ENCODE peak calls at places on chromosomes 3 and 15, in five cellular contexts. Y, G, P, C and L are unnamed samples.
A peak's percentile ranks its signal among the peaks of the same experiment; 100 is the strongest.

GRCh38 chr3:133167340-133168024 is 129.3 kb downstream of the TMEM108 start:
- DNase-seq in G (no peak), P (no peak), Y (no peak), C (no peak), L (no peak)

GRCh38 chr3:150220791-150221190 is 187.3 kb upstream of the TSC22D2 start:
- DNase-seq in C (no peak), G (no peak), P (peak; percentile 35), Y (no peak), L (peak; percentile 59)

GRCh38 chr15:40333922-40334492 is 6.7 kb downstream of the CCDC9B start:
- DNase-seq in P (no peak), G (no peak), C (peak; percentile 63), Y (no peak), L (no peak)

GRCh38 chr3:161171113-161171512 is 50.0 kb upstream of the NMD3 start:
- DNase-seq in Y (no peak), P (peak; percentile 92), C (no peak), G (peak; percentile 71), L (no peak)

GRCh38 chr3:65303431-65303830 is 615.6 kb upstream of the ADAMTS9 start:
- DNase-seq in C (no peak), Y (no peak), P (peak; percentile 1), G (no peak), L (no peak)

GRCh38 chr15:39539973-39540558 is 40.8 kb upstream of the THBS1 start:
- DNase-seq in Y (no peak), P (no peak), C (no peak), G (no peak), L (no peak)

GRCh38 chr3:30437172-30437571 is 169.2 kb upstream of the TGFBR2 start:
- DNase-seq in P (peak; percentile 78), Y (no peak), G (no peak), C (no peak), L (peak; percentile 2)

GRCh38 chr3:76212679-76213078 is 427.3 kb upstream of the ZNF717 start:
- DNase-seq in C (no peak), G (no peak), Y (no peak), P (no peak), L (no peak)

GRCh38 chr15:75732809-75733451 is 20.3 kb upstream of the CSPG4 start:
- DNase-seq in G (peak; percentile 71), C (peak; percentile 79), P (peak; percentile 73), Y (no peak), L (peak; percentile 84)

GRCh38 chr15:31339558-31339895 is 12.9 kb downstream of the KLF13 start:
- DNase-seq in Y (no peak), P (no peak), C (no peak), G (no peak), L (no peak)

GRCh38 chr3:179954226-179954870 is 82.4 kb downstream of the PEX5L start:
- DNase-seq in Y (no peak), C (no peak), G (no peak), P (no peak), L (no peak)

GRCh38 chr3:88000853-88001252 is 58.0 kb downstream of the CGGBP1 start:
- DNase-seq in G (no peak), C (no peak), P (no peak), Y (no peak), L (peak; percentile 66)

GRCh38 chr3:6097021-6097420 is 763.9 kb upstream of the GRM7 start:
- DNase-seq in P (no peak), Y (no peak), C (no peak), G (no peak), L (no peak)

GRCh38 chr3:23644741-23645140 is 161.0 kb upstream of the UBE2E1 start:
- DNase-seq in P (no peak), G (no peak), Y (no peak), C (no peak), L (no peak)

GRCh38 chr15:34038404-34039179 is 412 bp downstream of the AVEN start:
- DNase-seq in C (peak; percentile 76), G (peak; percentile 79), Y (no peak), P (peak; percentile 89), L (peak; percentile 86)

GRCh38 chr3:126287536-126288181 is 69.5 kb downstream of the KLF15 start:
- DNase-seq in Y (no peak), G (no peak), C (no peak), P (peak; percentile 84), L (peak; percentile 89)

GRCh38 chr3:135987647-135988046 is 22.1 kb downstream of the PPP2R3A start:
- DNase-seq in C (no peak), G (no peak), P (peak; percentile 20), Y (no peak), L (no peak)

GRCh38 chr3:179973024-179973423 is 63.7 kb downstream of the PEX5L start:
- DNase-seq in G (no peak), Y (no peak), C (no peak), P (no peak), L (no peak)

GRCh38 chr3:42732829-42733459 is 30.3 kb upstream of the HHATL start:
- DNase-seq in Y (no peak), C (no peak), P (no peak), G (peak; percentile 7), L (no peak)

GRCh38 chr3:132117642-132118041 is 82.8 kb upstream of the CPNE4 start:
- DNase-seq in G (no peak), Y (no peak), C (no peak), P (no peak), L (no peak)

GRCh38 chr15:67900621-67901147 is 60.8 kb upstream of the RNU6-1 start:
- DNase-seq in Y (no peak), P (no peak), G (no peak), C (peak; percentile 37), L (no peak)

GRCh38 chr3:170961616-170962400 is 53.4 kb upstream of the EIF5A2 start:
- DNase-seq in P (peak; percentile 68), Y (no peak), C (peak; percentile 52), G (peak; percentile 74), L (peak; percentile 46)

GRCh38 chr3:138418556-138419206 is 15.7 kb upstream of the ESYT3 start:
- DNase-seq in P (no peak), G (no peak), Y (no peak), C (no peak), L (no peak)

GRCh38 chr3:131568460-131568859 is 65.7 kb upstream of the MRPL3 start:
- DNase-seq in Y (no peak), C (no peak), P (no peak), G (peak; percentile 6), L (peak; percentile 42)

GRCh38 chr3:14988988-14989394 is 41.6 kb downstream of the NR2C2 start:
- DNase-seq in Y (peak; percentile 87), C (peak; percentile 44), G (peak; percentile 13), P (no peak), L (peak; percentile 30)

GRCh38 chr3:10299679-10300078 is 6.9 kb upstream of the GHRL start:
- DNase-seq in P (no peak), G (no peak), Y (no peak), C (no peak), L (no peak)

GRCh38 chr3:132911741-132912415 is 126.3 kb upstream of the TMEM108 start:
- DNase-seq in P (peak; percentile 24), G (no peak), C (peak; percentile 20), Y (no peak), L (no peak)

GRCh38 chr3:49998326-49998725 is 58.4 kb downstream of the RBM6 start:
- DNase-seq in G (peak; percentile 83), Y (no peak), P (peak; percentile 54), C (peak; percentile 3), L (no peak)

GRCh38 chr3:180072786-180073185 is 36.0 kb upstream of the PEX5L start:
- DNase-seq in C (no peak), P (no peak), Y (no peak), G (no peak), L (no peak)

GRCh38 chr15:42035362-42035761 is 14.5 kb upstream of the PLA2G4E start:
- DNase-seq in C (no peak), Y (peak; percentile 52), G (peak; percentile 27), P (peak; percentile 30), L (no peak)

GRCh38 chr15:92346063-92346462 is 47.6 kb upstream of the ST8SIA2 start:
- DNase-seq in C (no peak), P (no peak), G (no peak), Y (no peak), L (peak; percentile 77)

GRCh38 chr15:92339361-92339760 is 54.3 kb upstream of the ST8SIA2 start:
- DNase-seq in P (no peak), G (no peak), C (no peak), Y (no peak), L (no peak)

GRCh38 chr15:92343869-92344643 is 49.6 kb upstream of the ST8SIA2 start:
- DNase-seq in P (no peak), Y (no peak), G (no peak), C (no peak), L (peak; percentile 84)
- H3K9ac ChIP-seq in P (no peak overlapping the region), Y (no peak overlapping the region), G (no peak overlapping the region), C (no peak overlapping the region), L (no peak overlapping the region)

GRCh38 chr3:97579365-97579764 is 185.2 kb upstream of the ARL6 start:
- DNase-seq in P (no peak), G (peak; percentile 66), Y (peak; percentile 3), C (no peak), L (no peak)

GRCh38 chr3:97575742-97576141 is 188.8 kb upstream of the ARL6 start:
- DNase-seq in P (no peak), Y (no peak), G (no peak), C (no peak), L (no peak)

GRCh38 chr3:97576221-97576620 is 188.3 kb upstream of the ARL6 start:
- DNase-seq in C (no peak), Y (no peak), P (no peak), G (no peak), L (no peak)
- H3K4me2 ChIP-seq in C (no peak overlapping the region), Y (no peak overlapping the region), P (no peak overlapping the region), G (no peak overlapping the region), L (no peak overlapping the region)

GRCh38 chr3:190595212-190595795 is 81.4 kb downstream of the IL1RAP start:
- DNase-seq in Y (no peak), C (no peak), P (no peak), G (no peak), L (no peak)

GRCh38 chr3:190591080-190591479 is 77.2 kb downstream of the IL1RAP start:
- DNase-seq in C (no peak), G (peak; percentile 24), P (no peak), Y (no peak), L (no peak)

GRCh38 chr3:190595807-190596206 is 81.9 kb downstream of the IL1RAP start:
- DNase-seq in P (no peak), G (no peak), Y (no peak), C (no peak), L (no peak)

GRCh38 chr3:190594171-190594570 is 80.3 kb downstream of the IL1RAP start:
- DNase-seq in G (no peak), Y (no peak), C (no peak), P (no peak), L (no peak)

DNA sequence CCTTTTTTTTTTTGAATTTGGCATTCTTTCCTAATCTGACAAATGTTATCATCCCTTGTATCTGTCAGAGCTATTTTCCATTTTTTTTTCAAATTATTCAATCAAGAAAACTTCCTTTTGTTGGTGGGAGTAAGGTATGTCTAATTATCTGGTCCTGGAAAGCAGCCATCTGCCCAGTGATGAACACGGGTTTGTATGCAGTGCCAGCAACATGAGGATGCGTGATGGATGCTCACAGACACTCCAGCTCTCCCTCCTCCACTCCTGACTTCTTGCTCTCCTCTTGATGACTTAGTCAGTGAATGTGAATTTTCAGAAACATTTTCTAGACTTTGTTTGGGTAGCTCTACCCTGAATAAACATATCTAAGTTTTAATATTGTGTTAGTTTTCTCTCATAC is 79.2 kb downstream of the IL1RAP start:
- DNase-seq in C (no peak), G (no peak), P (no peak), Y (no peak), L (no peak)
- H3K9ac ChIP-seq in C (no peak overlapping the region), G (no peak overlapping the region), P (no peak overlapping the region), Y (no peak overlapping the region), L (no peak overlapping the region)

GRCh38 chr3:186614266-186614596 is 1.4 kb downstream of the AHSG start:
- DNase-seq in C (no peak), Y (no peak), P (no peak), G (no peak), L (no peak)
- H3K4me2 ChIP-seq in C (no peak overlapping the region), Y (peak overlapping the region; percentile 56), P (no peak overlapping the region), G (peak overlapping the region; percentile 46), L (no peak overlapping the region)

GRCh38 chr3:40615110-40615915 is 90.6 kb downstream of the ZNF621 start:
- DNase-seq in P (peak; percentile 16), Y (no peak), G (no peak), C (no peak), L (peak; percentile 92)
- H3K9ac ChIP-seq in P (no peak overlapping the region), Y (no peak overlapping the region), G (no peak overlapping the region), C (no peak overlapping the region), L (no peak overlapping the region)